ENCODE peak calls at places on chromosomes 1 and 21, in eight cellular contexts. P is fibroblast of lung, Q is Caco-2, T is cardiac muscle cell, G is HFF-Myc, J is type B pancreatic cell, Y is lung, E is mesothelial cell of epicardium. W is an unnamed sample.

GRCh38 chr1:170593173-170593572 is 61.2 kb downstream of the GORAB start:
- DNase-seq in P (no peak), Q (no peak), T (no peak), G (no peak), J (no peak), Y (no peak), E (no peak), W (no peak)

GRCh38 chr1:35737111-35737510 is 18.4 kb upstream of the C1orf216 start:
- DNase-seq in P (no peak), Q (no peak), T (no peak), G (no peak), J (no peak), Y (no peak), E (no peak), W (no peak)

GRCh38 chr21:42341776-42342542 is 8.8 kb downstream of the TFF2 start:
- DNase-seq in P (no peak), Q (peak; percentile 5), T (no peak), G (no peak), J (peak; percentile 29), Y (no peak), E (no peak), W (no peak)

GRCh38 chr1:221089273-221089672 is 210.0 kb downstream of the HLX start:
- DNase-seq in P (peak; percentile 67), Q (no peak), T (no peak), G (no peak), J (no peak), Y (no peak), E (no peak), W (no peak)

GRCh38 chr1:31764307-31765040 is at the start of gene ADGRB2:
- DNase-seq in P (no peak), Q (no peak), T (peak; percentile 70), G (no peak), J (no peak), Y (no peak), E (no peak), W (peak; percentile 64)

GRCh38 chr1:184527402-184527801 is 140.6 kb downstream of the C1orf21 start:
- DNase-seq in P (no peak), Q (no peak), T (no peak), G (no peak), J (no peak), Y (no peak), E (no peak), W (no peak)

GRCh38 chr1:62800825-62801306 is 16.9 kb downstream of the ATG4C start:
- DNase-seq in P (peak; percentile 12), Q (no peak), T (no peak), G (no peak), J (no peak), Y (no peak), E (no peak), W (no peak)

GRCh38 chr21:14533555-14534400 is 12.3 kb downstream of the SAMSN1 start:
- DNase-seq in P (peak; percentile 54), Q (no peak), T (no peak), G (no peak), J (no peak), Y (no peak), E (no peak), W (no peak)

GRCh38 chr1:111618081-111618480 is 1.5 kb upstream of the RAP1A start:
- DNase-seq in P (no peak), Q (no peak), T (peak; percentile 30), G (no peak), J (no peak), Y (no peak), E (no peak), W (no peak)

GRCh38 chr21:46126321-46127238 is 28.7 kb downstream of the COL6A2 start:
- DNase-seq in P (no peak), Q (peak; percentile 36), T (no peak), G (no peak), J (peak; percentile 65), Y (no peak), E (peak; percentile 36), W (peak; percentile 16)

GRCh38 chr1:5990913-5991783 is 1.1 kb downstream of the NPHP4 start:
- DNase-seq in P (peak; percentile 26), Q (no peak), T (peak; percentile 78), G (no peak), J (no peak), Y (no peak), E (peak; percentile 52), W (peak; percentile 80)

GRCh38 chr1:5992814-5993552 is 758 bp upstream of the NPHP4 start:
- DNase-seq in P (no peak), Q (no peak), T (no peak), G (no peak), J (no peak), Y (no peak), E (no peak), W (peak; percentile 60)

GRCh38 chr1:5993553-5994510 is 1.6 kb upstream of the NPHP4 start:
- DNase-seq in P (no peak), Q (peak; percentile 14), T (no peak), G (no peak), J (no peak), Y (no peak), E (no peak), W (peak; percentile 27)

GRCh38 chr1:5991784-5992033 is 516 bp downstream of the NPHP4 start:
- DNase-seq in P (no peak), Q (no peak), T (no peak), G (no peak), J (no peak), Y (no peak), E (no peak), W (no peak)

DNA sequence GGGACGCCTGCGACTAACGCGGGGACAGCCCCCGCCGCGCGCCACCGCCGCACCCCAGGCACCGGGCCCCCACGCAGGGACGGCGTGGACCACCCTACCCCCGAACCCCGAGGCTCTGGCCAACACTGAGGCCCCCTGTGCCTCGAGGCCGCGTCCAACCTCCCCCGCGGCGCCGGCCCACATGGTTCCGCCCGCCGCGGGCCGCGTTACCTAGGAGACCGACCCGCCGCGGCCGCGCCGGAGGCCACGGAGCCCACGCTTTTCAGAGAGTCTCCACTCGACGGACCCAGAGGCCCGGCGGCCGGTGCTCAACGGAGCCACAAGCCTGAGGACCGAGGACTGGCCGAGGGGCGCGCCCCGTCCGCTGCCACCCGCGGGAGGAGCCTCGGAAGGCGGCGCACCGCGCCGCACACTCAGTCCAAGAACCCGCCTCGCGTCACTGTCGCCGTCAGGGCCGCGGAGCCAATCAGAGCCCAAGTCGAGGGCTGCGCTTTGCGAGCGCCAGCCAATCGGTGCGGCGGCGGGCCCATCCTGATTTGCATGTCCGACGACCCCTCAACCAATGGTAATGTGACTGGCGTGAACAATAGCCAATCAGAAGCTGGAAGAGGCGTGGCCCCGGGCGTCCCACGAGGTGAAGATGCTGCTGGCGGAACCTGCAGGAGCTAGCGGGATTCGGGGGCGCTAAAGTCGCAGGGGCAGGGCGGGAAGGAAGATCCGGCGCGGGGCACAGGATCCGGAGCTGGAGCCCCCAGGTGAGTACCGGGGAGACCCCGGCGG is at the start of gene NPHP4:
- DNase-seq in P (peak; percentile 100), Q (peak; percentile 99), T (peak; percentile 99), G (peak; percentile 100), J (peak; percentile 99), Y (peak; percentile 100), E (peak; percentile 99), W (peak; percentile 99)
- TF ChIP-seq CTCF in P (no peak), Q (no peak), T (peak; percentile 5), G (no peak), J (no peak), Y (no peak), E (no peak), W (no peak)

GRCh38 chr21:33362044-33362555 is 37.3 kb downstream of the IFNAR1 start:
- DNase-seq in P (no peak), Q (no peak), T (peak; percentile 49), G (no peak), J (peak; percentile 36), Y (peak; percentile 46), E (no peak), W (no peak)
- TF ChIP-seq CTCF in P (no peak), Q (no peak), T (no peak), G (no peak), J (no peak), Y (no peak), E (no peak), W (no peak)

GRCh38 chr1:113219377-113219776 is 146.4 kb downstream of the LRIG2 start:
- DNase-seq in P (no peak), Q (no peak), T (no peak), G (no peak), J (no peak), Y (no peak), E (no peak), W (no peak)
- TF ChIP-seq CTCF in P (peak; percentile 21), Q (no peak), T (peak; percentile 31), G (peak; percentile 31), J (no peak), Y (no peak), E (no peak), W (no peak)

DNA sequence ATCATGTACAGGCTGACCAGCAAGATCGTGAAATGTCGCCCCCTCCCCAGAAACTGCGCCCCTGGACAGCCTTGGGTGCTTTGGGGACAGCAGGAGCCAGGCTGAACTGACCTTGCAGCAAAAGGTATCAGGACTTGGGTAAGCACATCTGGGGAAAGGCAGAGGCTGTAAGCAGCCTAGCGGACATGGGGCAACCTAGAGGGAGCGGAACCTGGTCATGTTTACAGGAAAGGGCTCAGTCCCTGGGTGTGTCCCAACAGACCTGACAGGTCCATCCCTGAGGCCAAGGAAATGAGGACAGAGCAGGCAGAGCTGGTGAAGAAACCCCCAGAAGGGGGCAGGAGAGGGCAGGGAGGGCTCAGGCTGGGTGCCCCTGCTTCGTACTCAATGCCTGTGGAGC is 3.1 kb upstream of the S100A8 start:
- DNase-seq in P (no peak), Q (no peak), T (peak; percentile 12), G (no peak), J (peak; percentile 56), Y (no peak), E (no peak), W (no peak)
- TF ChIP-seq CTCF in P (no peak), Q (no peak), T (no peak), G (no peak), J (no peak), Y (no peak), E (no peak), W (no peak)

DNA sequence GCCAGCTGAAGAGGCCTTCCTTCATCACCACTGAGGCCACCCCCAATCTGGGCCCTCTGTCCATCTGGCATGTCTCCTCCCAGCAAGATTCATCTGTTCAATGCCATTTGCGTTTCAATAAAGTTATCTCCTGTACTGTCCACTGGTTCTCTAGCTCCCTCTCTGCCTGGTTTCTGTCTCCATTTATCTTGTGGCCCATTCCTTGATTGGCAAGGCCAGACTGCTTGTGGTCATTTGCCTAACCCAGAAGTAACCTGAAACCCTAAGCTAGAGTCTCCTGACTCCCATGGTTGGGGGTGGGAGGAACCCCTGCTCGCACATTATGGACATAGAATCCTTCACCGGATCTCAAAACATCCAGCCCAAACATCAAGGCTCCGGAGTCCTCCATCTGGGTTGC is 2.1 kb upstream of the IPO9 start:
- DNase-seq in P (peak; percentile 44), Q (no peak), T (peak; percentile 48), G (no peak), J (no peak), Y (no peak), E (no peak), W (no peak)
- TF ChIP-seq CTCF in P (no peak), Q (no peak), T (no peak), G (no peak), J (no peak), Y (no peak), E (no peak), W (no peak)

W was measured in glutamatergic neuron.